ENCODE peak calls at places on chromosome 6, in ten cellular contexts. N, R, D, A, W, J, E, H, S and P are unnamed samples.
A peak's percentile ranks its signal among the peaks of the same experiment; 100 is the strongest.

GRCh38 chr6:160030103-160030502 is 61.2 kb downstream of the IGF2R start:
- DNase-seq in E (no peak), J (no peak), N (peak; percentile 90), W (peak; percentile 69), S (peak; percentile 22), H (no peak), D (no peak), A (no peak), R (peak; percentile 97), P (peak; percentile 58)

GRCh38 chr6:149499066-149499465 is 14.3 kb upstream of the ZC3H12D start:
- DNase-seq in H (no peak), E (no peak), A (no peak), R (peak; percentile 90), W (no peak), N (no peak), J (peak; percentile 12), S (no peak), D (no peak), P (no peak)

GRCh38 chr6:22470454-22471368 is 98.7 kb upstream of the HDGFL1 start:
- DNase-seq in A (no peak), D (no peak), E (no peak), R (peak; percentile 70), N (peak; percentile 42), H (no peak), S (peak; percentile 55), J (peak; percentile 83), W (peak; percentile 77), P (no peak)

GRCh38 chr6:90793771-90794170 is 206.9 kb upstream of the MAP3K7 start:
- DNase-seq in W (no peak), S (no peak), E (no peak), H (no peak), D (no peak), R (no peak), J (no peak), A (no peak), N (no peak), P (no peak)

GRCh38 chr6:170180671-170181337 is 110.1 kb downstream of the DLL1 start:
- DNase-seq in W (no peak), H (no peak), R (no peak), E (no peak), S (no peak), J (no peak), A (no peak), D (no peak), N (no peak), P (no peak)

GRCh38 chr6:87724994-87725811 is 23.2 kb upstream of the AKIRIN2 start:
- DNase-seq in J (no peak), A (no peak), N (no peak), W (no peak), S (no peak), E (no peak), R (no peak), D (no peak), H (no peak), P (no peak)

GRCh38 chr6:33694401-33694931 is 17.0 kb downstream of the UQCC2 start:
- DNase-seq in E (peak; percentile 62), D (peak; percentile 49), S (peak; percentile 47), R (peak; percentile 22), N (no peak), A (peak; percentile 75), W (no peak), H (peak; percentile 64), J (no peak), P (peak; percentile 58)

GRCh38 chr6:11271637-11272036 is 39.2 kb upstream of the NEDD9 start:
- DNase-seq in D (no peak), W (no peak), R (no peak), J (no peak), N (no peak), H (no peak), A (no peak), S (no peak), E (no peak), P (no peak)

GRCh38 chr6:20441236-20441635 is 39.6 kb downstream of the E2F3 start:
- DNase-seq in D (no peak), R (no peak), N (no peak), S (no peak), J (no peak), W (no peak), A (no peak), H (no peak), E (no peak), P (no peak)

GRCh38 chr6:109344226-109344625 is 38.0 kb downstream of the CD164 start:
- DNase-seq in J (no peak), S (no peak), N (no peak), R (no peak), H (no peak), W (no peak), A (no peak), E (no peak), D (no peak), P (no peak)

GRCh38 chr6:159095561-159096095 is 50.8 kb upstream of the TAGAP start:
- DNase-seq in A (no peak), D (no peak), N (no peak), E (no peak), H (no peak), R (no peak), J (no peak), W (no peak), S (no peak), P (no peak)

GRCh38 chr6:142569676-142570075 is 267.9 kb downstream of the ADGRG6 start:
- DNase-seq in H (no peak), J (no peak), D (no peak), E (no peak), N (no peak), S (no peak), A (no peak), W (no peak), R (peak; percentile 22), P (no peak)

GRCh38 chr6:7163661-7164071 is 55.9 kb downstream of the RREB1 start:
- DNase-seq in S (no peak), H (no peak), N (no peak), A (no peak), R (no peak), E (no peak), W (no peak), J (no peak), D (no peak), P (no peak)

GRCh38 chr6:49300443-49300842 is 162.6 kb downstream of the MMUT start:
- DNase-seq in W (no peak), N (no peak), R (no peak), S (no peak), E (no peak), J (no peak), D (no peak), A (no peak), H (no peak), P (no peak)

GRCh38 chr6:89566011-89566775 is 72.4 kb downstream of the LYRM2 start:
- DNase-seq in J (no peak), H (no peak), D (no peak), E (no peak), W (no peak), R (no peak), N (no peak), A (no peak), S (no peak), P (no peak)

GRCh38 chr6:27757307-27757706 is 154.9 kb downstream of the OR2B2 start:
- DNase-seq in A (peak; percentile 58), E (peak; percentile 34), J (no peak), D (no peak), N (no peak), S (no peak), W (peak; percentile 21), H (peak; percentile 46), R (no peak), P (no peak)

GRCh38 chr6:100105919-100106318 is 111.9 kb upstream of the MCHR2 start:
- DNase-seq in J (no peak), N (no peak), R (no peak), D (no peak), W (no peak), S (no peak), H (no peak), A (no peak), E (no peak), P (no peak)

GRCh38 chr6:71419217-71419953 is 130.8 kb downstream of the OGFRL1 start:
- DNase-seq in N (peak; percentile 26), A (no peak), W (no peak), H (no peak), D (no peak), S (no peak), E (no peak), J (no peak), R (no peak), P (peak; percentile 39)

GRCh38 chr6:157455028-157455714 is 74.2 kb downstream of the ZDHHC14 start:
- DNase-seq in W (no peak), H (no peak), E (no peak), N (no peak), R (no peak), S (no peak), A (no peak), J (no peak), D (no peak), P (no peak)

GRCh38 chr6:157710604-157711003 is 112.4 kb upstream of the SNX9 start:
- DNase-seq in W (no peak), R (no peak), E (no peak), A (no peak), N (no peak), S (no peak), J (no peak), H (no peak), D (no peak), P (no peak)

GRCh38 chr6:131917318-131917717 is 33.9 kb downstream of the CCN2 start:
- DNase-seq in W (no peak), E (no peak), J (no peak), S (no peak), A (no peak), R (peak; percentile 52), H (no peak), D (no peak), N (no peak), P (no peak)

GRCh38 chr6:106159531-106159940 is 73.4 kb downstream of the PRDM1 start:
- DNase-seq in A (no peak), S (no peak), W (no peak), H (no peak), E (no peak), N (no peak), R (peak; percentile 96), J (no peak), D (no peak), P (no peak)

GRCh38 chr6:108260126-108260808 is 573 bp downstream of the SNX3 start:
- DNase-seq in A (peak; percentile 46), E (no peak), S (no peak), W (no peak), D (peak; percentile 26), R (peak; percentile 43), N (peak; percentile 32), H (peak; percentile 12), J (peak; percentile 0), P (peak; percentile 31)

GRCh38 chr6:113558966-113559365 is 298.2 kb upstream of the MARCKS start:
- DNase-seq in S (no peak), H (no peak), E (no peak), D (no peak), N (no peak), W (no peak), J (no peak), R (peak; percentile 77), A (no peak), P (no peak)

GRCh38 chr6:169976301-169977081 is 225.1 kb downstream of the ERMARD start:
- DNase-seq in N (no peak), R (no peak), S (no peak), J (no peak), H (no peak), D (no peak), A (no peak), W (no peak), E (no peak), P (peak; percentile 3)

GRCh38 chr6:110547266-110547964 is 71.0 kb upstream of the SLC22A16 start:
- DNase-seq in J (no peak), S (no peak), H (no peak), A (no peak), W (no peak), R (peak; percentile 52), N (no peak), D (no peak), E (no peak), P (no peak)

GRCh38 chr6:139152892-139153271 is 18.0 kb downstream of the HECA start:
- DNase-seq in J (no peak), S (no peak), R (peak; percentile 74), D (no peak), N (no peak), W (no peak), H (no peak), E (no peak), A (no peak), P (no peak)

GRCh38 chr6:110874880-110875547 is 429 bp downstream of the AMD1 start:
- DNase-seq in R (no peak), D (no peak), N (peak; percentile 37), J (no peak), H (peak; percentile 42), S (peak; percentile 62), E (peak; percentile 30), A (no peak), W (no peak), P (no peak)